ENCODE peak calls at places on chromosome 7, in nine cellular contexts. One of them, this sample, is unnamed.

GRCh38 chr7:3655635-3656034 is 354.6 kb downstream of the SDK1 start:
- DNase-seq in cardiac fibroblast: no peak
- DNase-seq in cardiac muscle cell: no peak
- DNase-seq in stimulated activated CD4-positive, alpha-beta T cell treated with anti-CD3 and anti-CD28 coated beads, Interleukin-15, amount 100 ng/mL, for 24 hours: no peak
- DNase-seq in activated T-helper 9 cell treated with anti-CD3 and anti-CD28 coated beads, Interleukin-2, amount 50 U/mL, for 16 hours: no peak
- DNase-seq in NCI-H345: no peak
- DNase-seq in mucosa of descending colon: peak
- DNase-seq in stimulated activated CD8-positive, alpha-beta memory T cell treated with anti-CD3 and anti-CD28 coated beads, Interleukin-12 subunit alpha, Interleukin-12 subunit beta, amount 100 ng/mL, for 1 hour: no peak
- DNase-seq in CD4-positive, alpha-beta memory T cell: no peak
- DNase-seq in this sample: no peak

GRCh38 chr7:36048141-36048901 is 104.7 kb upstream of the EEPD1 start:
- DNase-seq in cardiac fibroblast: peak
- DNase-seq in cardiac muscle cell: peak
- DNase-seq in stimulated activated CD4-positive, alpha-beta T cell treated with anti-CD3 and anti-CD28 coated beads, Interleukin-15, amount 100 ng/mL, for 24 hours: no peak
- DNase-seq in activated T-helper 9 cell treated with anti-CD3 and anti-CD28 coated beads, Interleukin-2, amount 50 U/mL, for 16 hours: no peak
- DNase-seq in NCI-H345: no peak
- DNase-seq in mucosa of descending colon: no peak
- DNase-seq in stimulated activated CD8-positive, alpha-beta memory T cell treated with anti-CD3 and anti-CD28 coated beads, Interleukin-12 subunit alpha, Interleukin-12 subunit beta, amount 100 ng/mL, for 1 hour: no peak
- DNase-seq in CD4-positive, alpha-beta memory T cell: no peak
- DNase-seq in this sample: no peak

GRCh38 chr7:27910341-27910740 is 170.4 kb downstream of the TAX1BP1 start:
- DNase-seq in cardiac fibroblast: no peak
- DNase-seq in cardiac muscle cell: no peak
- DNase-seq in stimulated activated CD4-positive, alpha-beta T cell treated with anti-CD3 and anti-CD28 coated beads, Interleukin-15, amount 100 ng/mL, for 24 hours: no peak
- DNase-seq in activated T-helper 9 cell treated with anti-CD3 and anti-CD28 coated beads, Interleukin-2, amount 50 U/mL, for 16 hours: no peak
- DNase-seq in NCI-H345: no peak
- DNase-seq in mucosa of descending colon: no peak
- DNase-seq in stimulated activated CD8-positive, alpha-beta memory T cell treated with anti-CD3 and anti-CD28 coated beads, Interleukin-12 subunit alpha, Interleukin-12 subunit beta, amount 100 ng/mL, for 1 hour: no peak
- DNase-seq in CD4-positive, alpha-beta memory T cell: no peak
- DNase-seq in this sample: no peak

GRCh38 chr7:63789378-63790176 is 209.1 kb upstream of the ZNF722 start:
- DNase-seq in cardiac fibroblast: no peak
- DNase-seq in cardiac muscle cell: no peak
- DNase-seq in stimulated activated CD4-positive, alpha-beta T cell treated with anti-CD3 and anti-CD28 coated beads, Interleukin-15, amount 100 ng/mL, for 24 hours: peak
- DNase-seq in activated T-helper 9 cell treated with anti-CD3 and anti-CD28 coated beads, Interleukin-2, amount 50 U/mL, for 16 hours: no peak
- DNase-seq in NCI-H345: no peak
- DNase-seq in mucosa of descending colon: no peak
- DNase-seq in stimulated activated CD8-positive, alpha-beta memory T cell treated with anti-CD3 and anti-CD28 coated beads, Interleukin-12 subunit alpha, Interleukin-12 subunit beta, amount 100 ng/mL, for 1 hour: no peak
- DNase-seq in CD4-positive, alpha-beta memory T cell: no peak
- DNase-seq in this sample: no peak

GRCh38 chr7:156608176-156608478 is 32.4 kb upstream of the RNF32 start:
- DNase-seq in cardiac fibroblast: no peak
- DNase-seq in cardiac muscle cell: no peak
- DNase-seq in stimulated activated CD4-positive, alpha-beta T cell treated with anti-CD3 and anti-CD28 coated beads, Interleukin-15, amount 100 ng/mL, for 24 hours: no peak
- DNase-seq in activated T-helper 9 cell treated with anti-CD3 and anti-CD28 coated beads, Interleukin-2, amount 50 U/mL, for 16 hours: no peak
- DNase-seq in NCI-H345: no peak
- DNase-seq in mucosa of descending colon: no peak
- DNase-seq in stimulated activated CD8-positive, alpha-beta memory T cell treated with anti-CD3 and anti-CD28 coated beads, Interleukin-12 subunit alpha, Interleukin-12 subunit beta, amount 100 ng/mL, for 1 hour: no peak
- DNase-seq in CD4-positive, alpha-beta memory T cell: no peak
- DNase-seq in this sample: no peak

GRCh38 chr7:102234131-102234530 is 52.5 kb upstream of the SH2B2 start:
- DNase-seq in cardiac fibroblast: no peak
- DNase-seq in cardiac muscle cell: no peak
- DNase-seq in stimulated activated CD4-positive, alpha-beta T cell treated with anti-CD3 and anti-CD28 coated beads, Interleukin-15, amount 100 ng/mL, for 24 hours: no peak
- DNase-seq in activated T-helper 9 cell treated with anti-CD3 and anti-CD28 coated beads, Interleukin-2, amount 50 U/mL, for 16 hours: no peak
- DNase-seq in NCI-H345: no peak
- DNase-seq in mucosa of descending colon: no peak
- DNase-seq in stimulated activated CD8-positive, alpha-beta memory T cell treated with anti-CD3 and anti-CD28 coated beads, Interleukin-12 subunit alpha, Interleukin-12 subunit beta, amount 100 ng/mL, for 1 hour: no peak
- DNase-seq in CD4-positive, alpha-beta memory T cell: no peak
- DNase-seq in this sample: no peak

GRCh38 chr7:101717986-101718746 is 89.1 kb upstream of the MYL10 start:
- DNase-seq in cardiac fibroblast: peak
- DNase-seq in cardiac muscle cell: peak
- DNase-seq in stimulated activated CD4-positive, alpha-beta T cell treated with anti-CD3 and anti-CD28 coated beads, Interleukin-15, amount 100 ng/mL, for 24 hours: no peak
- DNase-seq in activated T-helper 9 cell treated with anti-CD3 and anti-CD28 coated beads, Interleukin-2, amount 50 U/mL, for 16 hours: no peak
- DNase-seq in NCI-H345: no peak
- DNase-seq in mucosa of descending colon: no peak
- DNase-seq in stimulated activated CD8-positive, alpha-beta memory T cell treated with anti-CD3 and anti-CD28 coated beads, Interleukin-12 subunit alpha, Interleukin-12 subunit beta, amount 100 ng/mL, for 1 hour: no peak
- DNase-seq in CD4-positive, alpha-beta memory T cell: no peak
- DNase-seq in this sample: no peak

GRCh38 chr7:81956520-81956919 is 186.7 kb upstream of the HGF start:
- DNase-seq in cardiac fibroblast: peak
- DNase-seq in cardiac muscle cell: peak
- DNase-seq in stimulated activated CD4-positive, alpha-beta T cell treated with anti-CD3 and anti-CD28 coated beads, Interleukin-15, amount 100 ng/mL, for 24 hours: no peak
- DNase-seq in activated T-helper 9 cell treated with anti-CD3 and anti-CD28 coated beads, Interleukin-2, amount 50 U/mL, for 16 hours: no peak
- DNase-seq in NCI-H345: no peak
- DNase-seq in mucosa of descending colon: no peak
- DNase-seq in stimulated activated CD8-positive, alpha-beta memory T cell treated with anti-CD3 and anti-CD28 coated beads, Interleukin-12 subunit alpha, Interleukin-12 subunit beta, amount 100 ng/mL, for 1 hour: no peak
- DNase-seq in CD4-positive, alpha-beta memory T cell: no peak
- DNase-seq in this sample: no peak

GRCh38 chr7:105648561-105649401 is 67.5 kb upstream of the EFCAB10 start:
- DNase-seq in cardiac fibroblast: peak
- DNase-seq in cardiac muscle cell: no peak
- DNase-seq in stimulated activated CD4-positive, alpha-beta T cell treated with anti-CD3 and anti-CD28 coated beads, Interleukin-15, amount 100 ng/mL, for 24 hours: no peak
- DNase-seq in activated T-helper 9 cell treated with anti-CD3 and anti-CD28 coated beads, Interleukin-2, amount 50 U/mL, for 16 hours: no peak
- DNase-seq in NCI-H345: peak
- DNase-seq in mucosa of descending colon: no peak
- DNase-seq in stimulated activated CD8-positive, alpha-beta memory T cell treated with anti-CD3 and anti-CD28 coated beads, Interleukin-12 subunit alpha, Interleukin-12 subunit beta, amount 100 ng/mL, for 1 hour: no peak
- DNase-seq in CD4-positive, alpha-beta memory T cell: no peak
- DNase-seq in this sample: no peak

GRCh38 chr7:585229-585711 is 65.6 kb upstream of the PDGFA start:
- DNase-seq in cardiac fibroblast: peak
- DNase-seq in cardiac muscle cell: peak
- DNase-seq in stimulated activated CD4-positive, alpha-beta T cell treated with anti-CD3 and anti-CD28 coated beads, Interleukin-15, amount 100 ng/mL, for 24 hours: peak
- DNase-seq in activated T-helper 9 cell treated with anti-CD3 and anti-CD28 coated beads, Interleukin-2, amount 50 U/mL, for 16 hours: peak
- DNase-seq in NCI-H345: no peak
- DNase-seq in mucosa of descending colon: no peak
- DNase-seq in stimulated activated CD8-positive, alpha-beta memory T cell treated with anti-CD3 and anti-CD28 coated beads, Interleukin-12 subunit alpha, Interleukin-12 subunit beta, amount 100 ng/mL, for 1 hour: peak
- DNase-seq in CD4-positive, alpha-beta memory T cell: no peak
- DNase-seq in this sample: no peak

GRCh38 chr7:115352375-115352774 is 430.5 kb downstream of the MDFIC start:
- DNase-seq in cardiac fibroblast: peak
- DNase-seq in cardiac muscle cell: peak
- DNase-seq in stimulated activated CD4-positive, alpha-beta T cell treated with anti-CD3 and anti-CD28 coated beads, Interleukin-15, amount 100 ng/mL, for 24 hours: no peak
- DNase-seq in activated T-helper 9 cell treated with anti-CD3 and anti-CD28 coated beads, Interleukin-2, amount 50 U/mL, for 16 hours: no peak
- DNase-seq in NCI-H345: no peak
- DNase-seq in mucosa of descending colon: no peak
- DNase-seq in stimulated activated CD8-positive, alpha-beta memory T cell treated with anti-CD3 and anti-CD28 coated beads, Interleukin-12 subunit alpha, Interleukin-12 subunit beta, amount 100 ng/mL, for 1 hour: no peak
- DNase-seq in CD4-positive, alpha-beta memory T cell: no peak
- DNase-seq in this sample: no peak

GRCh38 chr7:113796557-113796956 is 122.3 kb downstream of the PPP1R3A start:
- DNase-seq in cardiac fibroblast: peak
- DNase-seq in cardiac muscle cell: peak
- DNase-seq in stimulated activated CD4-positive, alpha-beta T cell treated with anti-CD3 and anti-CD28 coated beads, Interleukin-15, amount 100 ng/mL, for 24 hours: no peak
- DNase-seq in activated T-helper 9 cell treated with anti-CD3 and anti-CD28 coated beads, Interleukin-2, amount 50 U/mL, for 16 hours: no peak
- DNase-seq in NCI-H345: no peak
- DNase-seq in mucosa of descending colon: no peak
- DNase-seq in stimulated activated CD8-positive, alpha-beta memory T cell treated with anti-CD3 and anti-CD28 coated beads, Interleukin-12 subunit alpha, Interleukin-12 subunit beta, amount 100 ng/mL, for 1 hour: no peak
- DNase-seq in CD4-positive, alpha-beta memory T cell: no peak
- DNase-seq in this sample: no peak

GRCh38 chr7:97307521-97308108 is 190.1 kb downstream of the SDHAF3 start:
- DNase-seq in cardiac fibroblast: peak
- DNase-seq in cardiac muscle cell: no peak
- DNase-seq in stimulated activated CD4-positive, alpha-beta T cell treated with anti-CD3 and anti-CD28 coated beads, Interleukin-15, amount 100 ng/mL, for 24 hours: no peak
- DNase-seq in activated T-helper 9 cell treated with anti-CD3 and anti-CD28 coated beads, Interleukin-2, amount 50 U/mL, for 16 hours: no peak
- DNase-seq in NCI-H345: no peak
- DNase-seq in mucosa of descending colon: no peak
- DNase-seq in stimulated activated CD8-positive, alpha-beta memory T cell treated with anti-CD3 and anti-CD28 coated beads, Interleukin-12 subunit alpha, Interleukin-12 subunit beta, amount 100 ng/mL, for 1 hour: no peak
- DNase-seq in CD4-positive, alpha-beta memory T cell: no peak
- DNase-seq in this sample: no peak

GRCh38 chr7:19117081-19117869 is at the start of gene TWIST1:
- DNase-seq in cardiac fibroblast: peak
- DNase-seq in cardiac muscle cell: peak
- DNase-seq in stimulated activated CD4-positive, alpha-beta T cell treated with anti-CD3 and anti-CD28 coated beads, Interleukin-15, amount 100 ng/mL, for 24 hours: peak
- DNase-seq in activated T-helper 9 cell treated with anti-CD3 and anti-CD28 coated beads, Interleukin-2, amount 50 U/mL, for 16 hours: no peak
- DNase-seq in NCI-H345: peak
- DNase-seq in mucosa of descending colon: no peak
- DNase-seq in stimulated activated CD8-positive, alpha-beta memory T cell treated with anti-CD3 and anti-CD28 coated beads, Interleukin-12 subunit alpha, Interleukin-12 subunit beta, amount 100 ng/mL, for 1 hour: no peak
- DNase-seq in CD4-positive, alpha-beta memory T cell: no peak
- DNase-seq in this sample: no peak

GRCh38 chr7:138610671-138611170 is 90.4 kb downstream of the SVOPL start:
- DNase-seq in cardiac fibroblast: no peak
- DNase-seq in cardiac muscle cell: no peak
- DNase-seq in stimulated activated CD4-positive, alpha-beta T cell treated with anti-CD3 and anti-CD28 coated beads, Interleukin-15, amount 100 ng/mL, for 24 hours: no peak
- DNase-seq in activated T-helper 9 cell treated with anti-CD3 and anti-CD28 coated beads, Interleukin-2, amount 50 U/mL, for 16 hours: no peak
- DNase-seq in NCI-H345: no peak
- DNase-seq in mucosa of descending colon: no peak
- DNase-seq in stimulated activated CD8-positive, alpha-beta memory T cell treated with anti-CD3 and anti-CD28 coated beads, Interleukin-12 subunit alpha, Interleukin-12 subunit beta, amount 100 ng/mL, for 1 hour: no peak
- DNase-seq in CD4-positive, alpha-beta memory T cell: no peak
- DNase-seq in this sample: no peak

GRCh38 chr7:13106513-13106912 is 419.1 kb downstream of the ARL4A start:
- DNase-seq in cardiac fibroblast: peak
- DNase-seq in cardiac muscle cell: no peak
- DNase-seq in stimulated activated CD4-positive, alpha-beta T cell treated with anti-CD3 and anti-CD28 coated beads, Interleukin-15, amount 100 ng/mL, for 24 hours: no peak
- DNase-seq in activated T-helper 9 cell treated with anti-CD3 and anti-CD28 coated beads, Interleukin-2, amount 50 U/mL, for 16 hours: no peak
- DNase-seq in NCI-H345: no peak
- DNase-seq in mucosa of descending colon: no peak
- DNase-seq in stimulated activated CD8-positive, alpha-beta memory T cell treated with anti-CD3 and anti-CD28 coated beads, Interleukin-12 subunit alpha, Interleukin-12 subunit beta, amount 100 ng/mL, for 1 hour: no peak
- DNase-seq in CD4-positive, alpha-beta memory T cell: no peak
- DNase-seq in this sample: no peak

GRCh38 chr7:8128457-8129322 is 133.3 kb downstream of the ICA1 start:
- DNase-seq in cardiac fibroblast: no peak
- DNase-seq in cardiac muscle cell: no peak
- DNase-seq in stimulated activated CD4-positive, alpha-beta T cell treated with anti-CD3 and anti-CD28 coated beads, Interleukin-15, amount 100 ng/mL, for 24 hours: no peak
- DNase-seq in activated T-helper 9 cell treated with anti-CD3 and anti-CD28 coated beads, Interleukin-2, amount 50 U/mL, for 16 hours: no peak
- DNase-seq in NCI-H345: no peak
- DNase-seq in mucosa of descending colon: no peak
- DNase-seq in stimulated activated CD8-positive, alpha-beta memory T cell treated with anti-CD3 and anti-CD28 coated beads, Interleukin-12 subunit alpha, Interleukin-12 subunit beta, amount 100 ng/mL, for 1 hour: no peak
- DNase-seq in CD4-positive, alpha-beta memory T cell: peak
- DNase-seq in this sample: no peak

GRCh38 chr7:21281193-21281592 is 146.7 kb upstream of the SP4 start:
- DNase-seq in cardiac fibroblast: no peak
- DNase-seq in cardiac muscle cell: no peak
- DNase-seq in stimulated activated CD4-positive, alpha-beta T cell treated with anti-CD3 and anti-CD28 coated beads, Interleukin-15, amount 100 ng/mL, for 24 hours: no peak
- DNase-seq in activated T-helper 9 cell treated with anti-CD3 and anti-CD28 coated beads, Interleukin-2, amount 50 U/mL, for 16 hours: no peak
- DNase-seq in NCI-H345: no peak
- DNase-seq in mucosa of descending colon: no peak
- DNase-seq in stimulated activated CD8-positive, alpha-beta memory T cell treated with anti-CD3 and anti-CD28 coated beads, Interleukin-12 subunit alpha, Interleukin-12 subunit beta, amount 100 ng/mL, for 1 hour: no peak
- DNase-seq in CD4-positive, alpha-beta memory T cell: no peak
- DNase-seq in this sample: no peak